ENCODE peak calls at places on chromosomes 4 and X, in four cellular contexts. O is neuronal stem cell, G is PC-9, F is HEK293T. I is an unnamed sample.

GRCh38 chr4:124212835-124213640 is 499.5 kb downstream of the ANKRD50 start:
- DNase-seq in G (no peak), O (no peak), F (no peak), I (peak)

GRCh38 chr4:122968227-122968812 is 45.9 kb upstream of the NUDT6 start:
- DNase-seq in O (no peak), F (no peak), G (peak), I (no peak)

GRCh38 chrX:150205011-150205410 is 158.1 kb upstream of the MAMLD1 start:
- DNase-seq in G (no peak), O (no peak), F (no peak), I (peak)

GRCh38 chrX:12452268-12452667 is 314.0 kb downstream of the FRMPD4 start:
- DNase-seq in F (no peak), G (no peak), O (no peak), I (no peak)

GRCh38 chr4:183284965-183285364 is 35.1 kb downstream of the CLDN22 start:
- DNase-seq in G (no peak), F (no peak), O (no peak), I (no peak)

GRCh38 chr4:54095110-54095800 is 4.7 kb upstream of the GSX2 start:
- DNase-seq in F (no peak), G (no peak), O (no peak), I (no peak)

GRCh38 chrX:108439434-108439883 is at the start of gene COL4A5:
- DNase-seq in F (peak), G (peak), O (peak), I (peak)

GRCh38 chr4:20723019-20723418 is 22.8 kb downstream of the PACRGL start:
- DNase-seq in G (no peak), F (no peak), O (no peak), I (no peak)

GRCh38 chr4:79083406-79084010 is 144.3 kb upstream of the PAQR3 start:
- DNase-seq in G (no peak), F (no peak), O (peak), I (no peak)

GRCh38 chrX:124268099-124268498 is 64.4 kb upstream of the TEX13D start:
- DNase-seq in O (no peak), F (no peak), G (no peak), I (no peak)

GRCh38 chrX:131895002-131895401 is 128.1 kb upstream of the STK26 start:
- DNase-seq in O (no peak), F (no peak), G (peak), I (no peak)

GRCh38 chrX:69309074-69309792 is 144.0 kb upstream of the PJA1 start:
- DNase-seq in G (no peak), O (no peak), F (peak), I (no peak)

GRCh38 chrX:129845616-129846190 is 2.0 kb upstream of the ZDHHC9 start:
- DNase-seq in O (no peak), F (no peak), G (peak), I (no peak)

GRCh38 chrX:24498181-24498580 is 33.1 kb downstream of the PDK3 start:
- DNase-seq in O (peak), G (no peak), F (peak), I (peak)

GRCh38 chrX:102067966-102068723 is 57.3 kb upstream of the TCEAL2 start:
- DNase-seq in F (peak), O (no peak), G (no peak), I (no peak)

GRCh38 chr4:82710202-82710929 is 88.2 kb downstream of the SCD5 start:
- DNase-seq in G (no peak), F (no peak), O (no peak), I (no peak)

GRCh38 chrX:111352424-111352823 is 59.6 kb downstream of the DCX start:
- DNase-seq in G (no peak), F (no peak), O (no peak), I (peak)

GRCh38 chr4:64272432-64272831 is 136.8 kb downstream of the TECRL start:
- DNase-seq in G (no peak), O (no peak), F (no peak), I (no peak)

GRCh38 chr4:59848457-59848856 is 1351.7 kb upstream of the ADGRL3 start:
- DNase-seq in G (no peak), F (no peak), O (peak), I (no peak)

GRCh38 chrX:41785685-41786084 is 61.7 kb downstream of the GPR82 start:
- DNase-seq in F (no peak), G (no peak), O (no peak), I (no peak)

GRCh38 chrX:25531096-25531495 is 515.3 kb upstream of the ARX start:
- DNase-seq in O (no peak), F (no peak), G (no peak), I (peak)

GRCh38 chr4:80407246-80407645 is 71.7 kb downstream of the CFAP299 start:
- DNase-seq in G (no peak), F (no peak), O (no peak), I (peak)

GRCh38 chr4:83535520-83535944 is 376 bp upstream of the GPAT3 start:
- DNase-seq in F (peak), O (peak), G (peak), I (peak)

GRCh38 chr4:176270669-176271068 is 1.6 kb upstream of the ASB5 start:
- DNase-seq in G (peak), F (peak), O (no peak), I (no peak)

GRCh38 chr4:40916880-40917279 is 167.1 kb downstream of the NSUN7 start:
- DNase-seq in F (peak), O (no peak), G (no peak), I (peak)

GRCh38 chrX:53681661-53682060 is 4.9 kb downstream of the HUWE1 start:
- DNase-seq in O (no peak), G (no peak), F (no peak), I (no peak)

GRCh38 chrX:79259073-79259689 is 108.0 kb downstream of the ITM2A start:
- DNase-seq in O (no peak), G (no peak), F (no peak), I (no peak)

GRCh38 chr4:164384416-164384815 is 369.5 kb upstream of the SMIM31 start:
- DNase-seq in G (no peak), O (no peak), F (no peak), I (no peak)

GRCh38 chrX:8455600-8455999 is 9.0 kb upstream of the VCX3B start:
- DNase-seq in F (no peak), G (no peak), O (no peak), I (no peak)

GRCh38 chr4:106717094-106717493 is 319.0 kb downstream of the DKK2 start:
- DNase-seq in F (no peak), O (no peak), G (no peak), I (no peak)

GRCh38 chrX:1181131-1181530 is 31.3 kb downstream of the CRLF2 start:
- DNase-seq in G (no peak), O (no peak), F (no peak), I (no peak)

GRCh38 chrX:109184506-109185139 is 297.3 kb downstream of the GUCY2F start:
- DNase-seq in F (no peak), O (no peak), G (no peak), I (no peak)